ENCODE peak calls at places on chromosome 19, in four cellular contexts. V is A549, O is GM12878, W is K562. U is an unnamed sample.

GRCh38 chr19:17777840-17778620 is 16.9 kb upstream of the B3GNT3 start:
- DNase-seq in V (peak; percentile 94), O (no peak), W (peak; percentile 95), U (peak; percentile 10)

GRCh38 chr19:1312732-1313694 is 27.3 kb downstream of the EFNA2 start:
- DNase-seq in V (peak; percentile 70), O (no peak), W (no peak), U (peak; percentile 58)

GRCh38 chr19:14318873-14319272 is 62.4 kb upstream of the ADGRE5 start:
- DNase-seq in V (no peak), O (no peak), W (peak; percentile 77), U (no peak)

GRCh38 chr19:32351807-32352630 is 6.6 kb downstream of the ZNF507 start:
- DNase-seq in V (no peak), O (no peak), W (no peak), U (peak; percentile 69)

GRCh38 chr19:57240311-57241090 is at the start of gene ZNF805:
- DNase-seq in V (peak; percentile 95), O (peak; percentile 74), W (peak; percentile 93), U (peak; percentile 89)

GRCh38 chr19:42033413-42033812 is 36.6 kb downstream of the GRIK5 start:
- DNase-seq in V (no peak), O (no peak), W (no peak), U (no peak)

GRCh38 chr19:495440-496332 is 600 bp upstream of the MADCAM1 start:
- DNase-seq in V (peak; percentile 86), O (no peak), W (peak; percentile 66), U (peak; percentile 39)

GRCh38 chr19:56839665-56840451 is 668 bp downstream of the PEG3 start:
- DNase-seq in V (no peak), O (no peak), W (no peak), U (no peak)

GRCh38 chr19:55197531-55197930 is 11.8 kb downstream of the PTPRH start:
- DNase-seq in V (peak; percentile 63), O (no peak), W (peak; percentile 33), U (no peak)

GRCh38 chr19:41872775-41873647 is 4.1 kb upstream of the CD79A start:
- DNase-seq in V (peak; percentile 94), O (no peak), W (peak; percentile 71), U (peak; percentile 59)

GRCh38 chr19:55597493-55597892 is 1.8 kb downstream of the FIZ1 start:
- DNase-seq in V (no peak), O (no peak), W (no peak), U (no peak)

GRCh38 chr19:19540707-19541515 is 2.8 kb downstream of the CILP2 start:
- DNase-seq in V (peak; percentile 45), O (no peak), W (peak; percentile 92), U (no peak)

GRCh38 chr19:23531231-23531790 is 136.0 kb upstream of the ZNF91 start:
- DNase-seq in V (no peak), O (no peak), W (no peak), U (no peak)

GRCh38 chr19:29266603-29267002 is 53.7 kb upstream of the UQCRFS1 start:
- DNase-seq in V (no peak), O (no peak), W (no peak), U (no peak)

GRCh38 chr19:53086949-53087348 is 16.3 kb downstream of the ZNF160 start:
- DNase-seq in V (no peak), O (no peak), W (no peak), U (peak; percentile 32)

GRCh38 chr19:873084-874019 is 13.9 kb downstream of the CFD start:
- DNase-seq in V (peak; percentile 87), O (peak; percentile 32), W (peak; percentile 80), U (peak; percentile 31)

GRCh38 chr19:55118401-55118991 is 1.1 kb upstream of the PPP1R12C start:
- DNase-seq in V (peak; percentile 54), O (no peak), W (peak; percentile 74), U (no peak)

GRCh38 chr19:33622809-33623511 is 1.2 kb downstream of the CHST8 start:
- DNase-seq in V (no peak), O (no peak), W (no peak), U (no peak)

GRCh38 chr19:57363734-57364181 is 407 bp downstream of the TRAPPC2B start:
- DNase-seq in V (no peak), O (no peak), W (no peak), U (peak; percentile 12)

GRCh38 chr19:17749912-17750317 is 1.4 kb upstream of the FCHO1 start:
- DNase-seq in V (peak; percentile 24), O (no peak), W (peak; percentile 45), U (no peak)

GRCh38 chr19:11064831-11065303 is 24.4 kb upstream of the LDLR start:
- DNase-seq in V (peak; percentile 35), O (no peak), W (peak; percentile 55), U (no peak)

GRCh38 chr19:37855098-37855497 is 51.3 kb downstream of the WDR87 start:
- DNase-seq in V (no peak), O (no peak), W (no peak), U (peak; percentile 17)

GRCh38 chr19:14030997-14031718 is 404 bp upstream of the IL27RA start:
- DNase-seq in V (no peak), O (no peak), W (no peak), U (no peak)

GRCh38 chr19:45809643-45810159 is 5.4 kb downstream of the RSPH6A start:
- DNase-seq in V (peak; percentile 68), O (no peak), W (peak; percentile 53), U (peak; percentile 83)

GRCh38 chr19:12930002-12930645 is 3.4 kb downstream of the FARSA start:
- DNase-seq in V (no peak), O (no peak), W (no peak), U (no peak)

GRCh38 chr19:14479985-14480694 is 5.0 kb upstream of the PTGER1 start:
- DNase-seq in V (peak; percentile 63), O (no peak), W (peak; percentile 86), U (peak; percentile 20)

GRCh38 chr19:48480476-48481190 is 11.5 kb downstream of the CYTH2 start:
- DNase-seq in V (no peak), O (no peak), W (no peak), U (no peak)

GRCh38 chr19:41886761-41887710 is 4.1 kb downstream of the ARHGEF1 start:
- DNase-seq in V (no peak), O (no peak), W (no peak), U (no peak)

GRCh38 chr19:33303791-33304759 is 1.7 kb upstream of the CEBPA start:
- DNase-seq in V (no peak), O (no peak), W (peak; percentile 8), U (no peak)

GRCh38 chr19:12834976-12835757 is 788 bp upstream of the RTBDN start:
- DNase-seq in V (peak; percentile 52), O (no peak), W (peak; percentile 85), U (no peak)

GRCh38 chr19:40578442-40578908 is 1.8 kb downstream of the SHKBP1 start:
- DNase-seq in V (peak; percentile 88), O (no peak), W (peak; percentile 85), U (peak; percentile 41)
- TF ChIP-seq ELK1 in V (no peak), O (no peak), W (no peak), U (no peak)

GRCh38 chr19:8238251-8238650 is 29.1 kb downstream of the CERS4 start:
- DNase-seq in V (no peak), O (no peak), W (no peak), U (no peak)
- TF ChIP-seq ELK1 in V (no peak), O (no peak), W (no peak), U (no peak)

GRCh38 chr19:50026550-50026906 is 723 bp downstream of the ZNF473 start:
- DNase-seq in V (no peak), O (no peak), W (no peak), U (no peak)
- TF ChIP-seq ELK1 in V (no peak), O (no peak), W (no peak), U (no peak)

DNA sequence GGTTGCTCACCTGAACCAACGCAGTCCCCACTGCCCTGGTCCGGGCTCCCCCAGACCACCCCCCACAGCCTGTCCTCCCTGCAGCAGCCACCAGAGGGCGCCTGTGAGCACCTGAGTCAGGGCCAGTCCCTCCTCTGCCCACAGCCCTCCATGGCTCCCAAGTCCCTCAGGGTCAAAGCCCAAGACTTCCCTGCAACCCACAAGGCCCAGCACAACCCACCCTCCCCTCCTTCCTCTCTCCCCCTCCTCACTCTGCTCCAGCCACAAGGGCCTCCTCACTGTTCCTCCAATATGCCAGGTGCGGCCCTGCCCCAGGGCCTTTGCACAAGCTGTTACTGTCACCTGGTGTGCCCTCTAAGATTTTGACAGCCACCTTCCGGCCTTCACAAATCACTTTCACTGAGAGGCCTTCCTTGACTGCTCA is 10.9 kb downstream of the GNA15 start:
- DNase-seq in V (no peak), O (no peak), W (peak; percentile 70), U (no peak)
- TF ChIP-seq ELK1 in V (no peak), O (no peak), W (no peak), U (no peak)

GRCh38 chr19:39296906-39297305 is 699 bp downstream of the IFNL1 start:
- DNase-seq in V (no peak), O (no peak), W (no peak), U (no peak)
- TF ChIP-seq ELK1 in V (no peak), O (no peak), W (no peak), U (no peak)